ENCODE peak calls at places on chromosome 15, in six cellular contexts. One of them, this sample, is unnamed.

GRCh38 chr15:37004373-37004869 is 95.9 kb downstream of the MEIS2 start:
- DNase-seq in GM04504: no peak
- DNase-seq in activated CD8-positive, alpha-beta memory T cell treated with anti-CD3 and anti-CD28 coated beads, Interleukin-2, amount 50 U/mL, for 4 hours: no peak
- DNase-seq in posterior cingulate gyrus: no peak
- DNase-seq in AG08395: no peak
- DNase-seq in HT-29: no peak
- DNase-seq in this sample: no peak

GRCh38 chr15:31402511-31403056 is 75.9 kb downstream of the KLF13 start:
- DNase-seq in GM04504: no peak
- DNase-seq in activated CD8-positive, alpha-beta memory T cell treated with anti-CD3 and anti-CD28 coated beads, Interleukin-2, amount 50 U/mL, for 4 hours: no peak
- DNase-seq in posterior cingulate gyrus: no peak
- DNase-seq in AG08395: peak
- DNase-seq in HT-29: no peak
- DNase-seq in this sample: no peak

GRCh38 chr15:65305776-65306175 is 1.3 kb downstream of the RNU5B-1 start:
- DNase-seq in GM04504: no peak
- DNase-seq in activated CD8-positive, alpha-beta memory T cell treated with anti-CD3 and anti-CD28 coated beads, Interleukin-2, amount 50 U/mL, for 4 hours: no peak
- DNase-seq in posterior cingulate gyrus: no peak
- DNase-seq in AG08395: no peak
- DNase-seq in HT-29: no peak
- DNase-seq in this sample: no peak

GRCh38 chr15:65076486-65077290 is at the start of gene KBTBD13:
- DNase-seq in GM04504: no peak
- DNase-seq in activated CD8-positive, alpha-beta memory T cell treated with anti-CD3 and anti-CD28 coated beads, Interleukin-2, amount 50 U/mL, for 4 hours: no peak
- DNase-seq in posterior cingulate gyrus: no peak
- DNase-seq in AG08395: no peak
- DNase-seq in HT-29: no peak
- DNase-seq in this sample: no peak

GRCh38 chr15:77984446-77984861 is 93.1 kb downstream of the TBC1D2B start:
- DNase-seq in GM04504: no peak
- DNase-seq in activated CD8-positive, alpha-beta memory T cell treated with anti-CD3 and anti-CD28 coated beads, Interleukin-2, amount 50 U/mL, for 4 hours: no peak
- DNase-seq in posterior cingulate gyrus: no peak
- DNase-seq in AG08395: no peak
- DNase-seq in HT-29: no peak
- DNase-seq in this sample: no peak

GRCh38 chr15:74869726-74870407 is 3.3 kb downstream of the SCAMP2 start:
- DNase-seq in GM04504: no peak
- DNase-seq in activated CD8-positive, alpha-beta memory T cell treated with anti-CD3 and anti-CD28 coated beads, Interleukin-2, amount 50 U/mL, for 4 hours: no peak
- DNase-seq in posterior cingulate gyrus: peak
- DNase-seq in AG08395: peak
- DNase-seq in HT-29: no peak
- DNase-seq in this sample: no peak

GRCh38 chr15:73951591-73951990 is 25.3 kb downstream of the LOXL1 start:
- DNase-seq in GM04504: no peak
- DNase-seq in activated CD8-positive, alpha-beta memory T cell treated with anti-CD3 and anti-CD28 coated beads, Interleukin-2, amount 50 U/mL, for 4 hours: no peak
- DNase-seq in posterior cingulate gyrus: no peak
- DNase-seq in AG08395: no peak
- DNase-seq in HT-29: no peak
- DNase-seq in this sample: no peak

GRCh38 chr15:66023322-66023972 is 154.2 kb downstream of the RAB11A start:
- DNase-seq in GM04504: no peak
- DNase-seq in activated CD8-positive, alpha-beta memory T cell treated with anti-CD3 and anti-CD28 coated beads, Interleukin-2, amount 50 U/mL, for 4 hours: no peak
- DNase-seq in posterior cingulate gyrus: peak
- DNase-seq in AG08395: no peak
- DNase-seq in HT-29: no peak
- DNase-seq in this sample: peak

GRCh38 chr15:99580061-99580460 is 14.3 kb downstream of the MEF2A start:
- DNase-seq in GM04504: no peak
- DNase-seq in activated CD8-positive, alpha-beta memory T cell treated with anti-CD3 and anti-CD28 coated beads, Interleukin-2, amount 50 U/mL, for 4 hours: no peak
- DNase-seq in posterior cingulate gyrus: no peak
- DNase-seq in AG08395: peak
- DNase-seq in HT-29: no peak
- DNase-seq in this sample: no peak

GRCh38 chr15:77064539-77065308 is 6.2 kb downstream of the TSPAN3 start:
- DNase-seq in GM04504: no peak
- DNase-seq in activated CD8-positive, alpha-beta memory T cell treated with anti-CD3 and anti-CD28 coated beads, Interleukin-2, amount 50 U/mL, for 4 hours: no peak
- DNase-seq in posterior cingulate gyrus: no peak
- DNase-seq in AG08395: no peak
- DNase-seq in HT-29: peak
- DNase-seq in this sample: no peak

GRCh38 chr15:82838096-82838735 is 28.8 kb downstream of the WHAMM start:
- DNase-seq in GM04504: no peak
- DNase-seq in activated CD8-positive, alpha-beta memory T cell treated with anti-CD3 and anti-CD28 coated beads, Interleukin-2, amount 50 U/mL, for 4 hours: no peak
- DNase-seq in posterior cingulate gyrus: no peak
- DNase-seq in AG08395: no peak
- DNase-seq in HT-29: no peak
- DNase-seq in this sample: no peak

GRCh38 chr15:22930782-22931484 is 49.2 kb downstream of the CYFIP1 start:
- DNase-seq in GM04504: no peak
- DNase-seq in activated CD8-positive, alpha-beta memory T cell treated with anti-CD3 and anti-CD28 coated beads, Interleukin-2, amount 50 U/mL, for 4 hours: no peak
- DNase-seq in posterior cingulate gyrus: no peak
- DNase-seq in AG08395: peak
- DNase-seq in HT-29: no peak
- DNase-seq in this sample: no peak

GRCh38 chr15:82021992-82022391 is 23.8 kb downstream of the MEX3B start:
- DNase-seq in GM04504: no peak
- DNase-seq in activated CD8-positive, alpha-beta memory T cell treated with anti-CD3 and anti-CD28 coated beads, Interleukin-2, amount 50 U/mL, for 4 hours: no peak
- DNase-seq in posterior cingulate gyrus: no peak
- DNase-seq in AG08395: no peak
- DNase-seq in HT-29: peak
- DNase-seq in this sample: no peak

GRCh38 chr15:38054488-38054887 is 120.0 kb downstream of the TMCO5A start:
- DNase-seq in GM04504: no peak
- DNase-seq in activated CD8-positive, alpha-beta memory T cell treated with anti-CD3 and anti-CD28 coated beads, Interleukin-2, amount 50 U/mL, for 4 hours: no peak
- DNase-seq in posterior cingulate gyrus: no peak
- DNase-seq in AG08395: peak
- DNase-seq in HT-29: no peak
- DNase-seq in this sample: no peak

GRCh38 chr15:58980351-58980939 is 7.0 kb upstream of the RNF111 start:
- DNase-seq in GM04504: no peak
- DNase-seq in activated CD8-positive, alpha-beta memory T cell treated with anti-CD3 and anti-CD28 coated beads, Interleukin-2, amount 50 U/mL, for 4 hours: no peak
- DNase-seq in posterior cingulate gyrus: no peak
- DNase-seq in AG08395: peak
- DNase-seq in HT-29: peak
- DNase-seq in this sample: no peak

GRCh38 chr15:78012643-78013077 is 64.9 kb downstream of the TBC1D2B start:
- DNase-seq in GM04504: no peak
- DNase-seq in activated CD8-positive, alpha-beta memory T cell treated with anti-CD3 and anti-CD28 coated beads, Interleukin-2, amount 50 U/mL, for 4 hours: no peak
- DNase-seq in posterior cingulate gyrus: no peak
- DNase-seq in AG08395: no peak
- DNase-seq in HT-29: peak
- DNase-seq in this sample: no peak

GRCh38 chr15:79779739-79780138 is 117.1 kb downstream of the MTHFS start:
- DNase-seq in GM04504: no peak
- DNase-seq in activated CD8-positive, alpha-beta memory T cell treated with anti-CD3 and anti-CD28 coated beads, Interleukin-2, amount 50 U/mL, for 4 hours: no peak
- DNase-seq in posterior cingulate gyrus: no peak
- DNase-seq in AG08395: no peak
- DNase-seq in HT-29: no peak
- DNase-seq in this sample: no peak

GRCh38 chr15:64901141-64901540 is 10.6 kb upstream of the ANKDD1A start:
- DNase-seq in GM04504: no peak
- DNase-seq in activated CD8-positive, alpha-beta memory T cell treated with anti-CD3 and anti-CD28 coated beads, Interleukin-2, amount 50 U/mL, for 4 hours: no peak
- DNase-seq in posterior cingulate gyrus: no peak
- DNase-seq in AG08395: no peak
- DNase-seq in HT-29: no peak
- DNase-seq in this sample: no peak

GRCh38 chr15:49361370-49361769 is 61.7 kb upstream of the FGF7 start:
- DNase-seq in GM04504: no peak
- DNase-seq in activated CD8-positive, alpha-beta memory T cell treated with anti-CD3 and anti-CD28 coated beads, Interleukin-2, amount 50 U/mL, for 4 hours: no peak
- DNase-seq in posterior cingulate gyrus: no peak
- DNase-seq in AG08395: no peak
- DNase-seq in HT-29: no peak
- DNase-seq in this sample: no peak